ENCODE peak calls at places on chromosomes 3 and 15, in eight cellular contexts. E is adrenal gland, M is ovary, Z is neuronal stem cell, O is lung, W is Peyer's patch, S is OCI-LY7, J is transverse colon. F is an unnamed sample.

GRCh38 chr3:62332771-62333381 is 40.5 kb downstream of the FEZF2 start:
- DNase-seq in J (no peak), M (no peak), S (peak; percentile 50), Z (peak; percentile 15), E (no peak), W (no peak), O (no peak), F (no peak)

GRCh38 chr3:113212845-113213375 is 1.6 kb downstream of the BOC start:
- DNase-seq in Z (no peak), W (no peak), J (no peak), S (no peak), O (no peak), E (no peak), M (no peak), F (no peak)

GRCh38 chr15:38299216-38299615 is 46.6 kb downstream of the SPRED1 start:
- DNase-seq in W (no peak), J (no peak), O (no peak), Z (no peak), S (no peak), M (no peak), E (no peak), F (no peak)

GRCh38 chr3:189337672-189338071 is 165.9 kb downstream of the TPRG1 start:
- DNase-seq in E (no peak), M (no peak), J (no peak), W (no peak), Z (no peak), O (no peak), S (no peak), F (no peak)

GRCh38 chr3:61830111-61830400 is 268.7 kb downstream of the PTPRG start:
- DNase-seq in M (no peak), O (no peak), S (no peak), Z (no peak), E (no peak), W (no peak), J (no peak), F (no peak)

GRCh38 chr3:149553781-149554451 is 79.4 kb downstream of the TM4SF4 start:
- DNase-seq in O (no peak), E (no peak), W (no peak), J (peak; percentile 19), S (no peak), M (peak; percentile 74), Z (no peak), F (no peak)

GRCh38 chr3:62870321-62870720 is 4.9 kb downstream of the CADPS start:
- DNase-seq in E (no peak), M (no peak), W (no peak), J (no peak), Z (no peak), S (no peak), O (no peak), F (no peak)

GRCh38 chr3:122356402-122356801 is 26.6 kb downstream of the MIX23 start:
- DNase-seq in W (peak; percentile 83), E (no peak), M (peak; percentile 19), J (peak; percentile 78), O (no peak), Z (peak; percentile 6), S (peak; percentile 11), F (no peak)

GRCh38 chr15:60751985-60752952 is 273.3 kb upstream of the ICE2 start:
- DNase-seq in E (peak; percentile 93), W (peak; percentile 55), S (no peak), Z (no peak), M (peak; percentile 63), O (no peak), J (peak; percentile 29), F (no peak)

GRCh38 chr3:38353151-38353550 is 6.6 kb downstream of the XYLB start:
- DNase-seq in J (no peak), O (no peak), S (no peak), M (no peak), Z (no peak), W (no peak), E (peak; percentile 47), F (no peak)

GRCh38 chr3:198028718-198029117 is 68.7 kb downstream of the LMLN start:
- DNase-seq in S (no peak), E (no peak), J (no peak), Z (no peak), W (no peak), M (no peak), O (no peak), F (no peak)

GRCh38 chr3:123282461-123282860 is 80.7 kb downstream of the SEC22A start:
- DNase-seq in M (no peak), E (peak; percentile 43), W (no peak), Z (no peak), J (no peak), S (no peak), O (peak; percentile 26), F (no peak)

GRCh38 chr3:194575484-194576210 is 57.6 kb downstream of the TMEM44 start:
- DNase-seq in S (no peak), J (no peak), E (peak; percentile 85), Z (no peak), W (no peak), O (no peak), M (peak; percentile 20), F (no peak)

GRCh38 chr3:65953301-65953812 is 85.4 kb downstream of the MAGI1 start:
- DNase-seq in W (peak; percentile 79), O (peak; percentile 91), E (peak; percentile 77), M (no peak), S (no peak), J (peak; percentile 86), Z (no peak), F (no peak)

GRCh38 chr3:27228805-27229204 is 140.4 kb downstream of the NEK10 start:
- DNase-seq in M (no peak), W (no peak), J (no peak), S (no peak), Z (no peak), E (no peak), O (no peak), F (no peak)

GRCh38 chr15:56931674-56932507 is 13.4 kb downstream of the TCF12 start:
- DNase-seq in W (no peak), Z (no peak), J (no peak), E (no peak), S (peak; percentile 11), M (no peak), O (no peak), F (no peak)

GRCh38 chr15:56930663-56931313 is 12.3 kb downstream of the TCF12 start:
- DNase-seq in W (no peak), E (no peak), J (no peak), O (no peak), S (no peak), Z (no peak), M (no peak), F (no peak)

GRCh38 chr15:56929933-56930332 is 11.5 kb downstream of the TCF12 start:
- DNase-seq in O (no peak), M (no peak), E (no peak), W (no peak), J (no peak), S (no peak), Z (no peak), F (no peak)

GRCh38 chr15:56927816-56928215 is 9.4 kb downstream of the TCF12 start:
- DNase-seq in J (no peak), S (no peak), Z (peak; percentile 70), O (no peak), E (no peak), M (no peak), W (no peak), F (no peak)

DNA sequence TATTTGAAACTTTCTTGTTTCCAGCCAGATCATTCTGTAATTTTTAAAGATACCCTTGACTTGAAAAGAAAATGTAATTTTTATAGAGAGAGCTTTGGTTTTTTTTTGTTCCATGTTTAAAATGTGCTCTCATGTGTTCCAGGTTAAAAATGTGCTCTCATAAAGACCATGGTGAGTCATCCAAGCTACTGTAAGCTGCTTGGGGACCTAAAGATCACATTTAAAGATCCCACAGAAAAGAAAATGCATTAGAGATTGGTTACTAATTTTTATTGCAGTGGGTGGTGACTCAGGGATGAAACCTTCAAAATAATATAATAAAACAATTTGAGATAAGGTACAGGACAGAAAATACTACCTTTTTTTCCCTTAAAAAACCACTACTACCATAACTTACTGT is 10.9 kb downstream of the TCF12 start:
- DNase-seq in M (no peak), Z (no peak), E (no peak), S (no peak), O (no peak), J (no peak), W (no peak), F (no peak)
- H3K27ac ChIP-seq in M (no peak overlapping the region), Z (no peak overlapping the region), E (no peak overlapping the region), S (no peak overlapping the region), O (no peak overlapping the region), J (no peak overlapping the region), W (peak overlapping the region; percentile 35), F (peak overlapping the region; percentile 30)

GRCh38 chr15:56232058-56232457 is 11.6 kb downstream of the RFX7 start:
- DNase-seq in M (no peak), O (no peak), S (peak; percentile 55), E (no peak), W (no peak), J (no peak), Z (no peak), F (no peak)

GRCh38 chr15:56228352-56228751 is 15.3 kb downstream of the RFX7 start:
- DNase-seq in J (no peak), E (no peak), O (no peak), Z (no peak), S (no peak), W (no peak), M (no peak), F (no peak)

GRCh38 chr15:56227780-56228179 is 15.9 kb downstream of the RFX7 start:
- DNase-seq in Z (no peak), E (no peak), J (no peak), M (no peak), S (no peak), O (no peak), W (no peak), F (no peak)

GRCh38 chr15:56227315-56227714 is 16.4 kb downstream of the RFX7 start:
- DNase-seq in W (no peak), J (no peak), M (no peak), S (no peak), E (no peak), O (no peak), Z (no peak), F (no peak)

GRCh38 chr15:56228854-56229253 is 14.8 kb downstream of the RFX7 start:
- DNase-seq in E (no peak), Z (no peak), S (no peak), W (no peak), O (no peak), J (no peak), M (no peak), F (no peak)
- H3K9me3 ChIP-seq in E (peaks cover 31% of the 10 kb centered on the region), Z (peaks cover 88% of the 10 kb centered on the region), S (peaks cover 81% of the 10 kb centered on the region), W (no peaks in the 10 kb centered on the region), O (no peaks in the 10 kb centered on the region), J (peaks cover 22% of the 10 kb centered on the region), M (no peaks in the 10 kb centered on the region), F (peaks cover 13% of the 10 kb centered on the region)

DNA sequence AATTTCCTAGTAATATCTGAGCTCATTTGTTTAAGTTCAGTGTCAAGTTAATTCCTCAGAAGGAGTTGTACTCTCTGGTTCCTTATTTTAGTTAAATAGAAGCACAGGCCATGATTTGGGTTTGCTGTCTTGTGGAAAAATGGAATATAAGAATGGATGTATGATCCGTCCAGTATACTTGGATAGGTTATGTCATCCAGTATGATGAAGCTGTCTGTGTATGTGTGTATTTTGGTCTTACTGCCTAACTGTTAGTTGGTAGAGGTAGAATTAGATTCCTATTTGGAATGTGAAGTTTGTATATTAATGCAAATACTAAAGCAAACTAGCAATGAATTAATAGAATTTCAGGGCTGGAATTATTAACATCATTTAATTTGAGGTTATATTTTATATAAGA is 7.9 kb downstream of the KBTBD8 start:
- DNase-seq in O (no peak), W (no peak), S (no peak), E (no peak), J (no peak), Z (no peak), M (no peak), F (no peak)
- H3K36me3 ChIP-seq in O (peaks cover 14% of the 10 kb centered on the region), W (peaks cover 8% of the 10 kb centered on the region), S (peaks cover 98% of the 10 kb centered on the region), E (no peaks in the 10 kb centered on the region), J (no peaks in the 10 kb centered on the region), Z (peaks cover 94% of the 10 kb centered on the region), M (no peaks in the 10 kb centered on the region), F (peaks cover 15% of the 10 kb centered on the region)

GRCh38 chr3:8777978-8778267 is 8.5 kb upstream of the OXTR start:
- DNase-seq in Z (no peak), W (no peak), E (no peak), O (no peak), J (no peak), S (no peak), M (no peak), F (no peak)
- H3K27ac ChIP-seq in Z (no peak overlapping the region), W (no peak overlapping the region), E (no peak overlapping the region), O (no peak overlapping the region), J (no peak overlapping the region), S (no peak overlapping the region), M (no peak overlapping the region), F (no peak overlapping the region)

F was measured in RWPE2.